ENCODE peak calls at places on chromosomes 12 and 14, in seven cellular contexts. K is HuH-7.5; Y is SK-N-SH; A is stimulated activated CD4-positive, alpha-beta T cell treated with anti-CD3 and anti-CD28 coated beads, Interleukin-15, amount 100 ng/mL, for 1 hour; L is RCC 7860; C is amniotic stem cell; W is Kasumi-1. T is an unnamed sample.

GRCh38 chr12:65823481-65824313 is 586 bp upstream of the HMGA2 start:
- DNase-seq in K (peak), Y (peak), A (no peak), L (no peak), C (peak), W (peak), T (peak)

GRCh38 chr14:100677152-100677924 is 49.4 kb upstream of the DLK1 start:
- DNase-seq in K (no peak), Y (peak), A (no peak), L (no peak), C (no peak), W (peak), T (no peak)

GRCh38 chr14:99382781-99383456 is 97.7 kb downstream of the SETD3 start:
- DNase-seq in K (no peak), Y (no peak), A (no peak), L (no peak), C (no peak), W (no peak), T (peak)

GRCh38 chr12:115199831-115200230 is 515.9 kb upstream of the TBX3 start:
- DNase-seq in K (no peak), Y (no peak), A (no peak), L (no peak), C (no peak), W (no peak), T (no peak)

GRCh38 chr14:101708853-101709532 is 52.5 kb upstream of the PPP2R5C start:
- DNase-seq in K (no peak), Y (no peak), A (no peak), L (no peak), C (no peak), W (no peak), T (no peak)

GRCh38 chr14:94050231-94050880 is 24.2 kb downstream of the OTUB2 start:
- DNase-seq in K (no peak), Y (no peak), A (no peak), L (no peak), C (no peak), W (no peak), T (no peak)

GRCh38 chr14:60622210-60622919 is 26.9 kb downstream of the SIX1 start:
- DNase-seq in K (no peak), Y (no peak), A (no peak), L (no peak), C (no peak), W (no peak), T (no peak)

GRCh38 chr14:68962681-68963080 is 16.4 kb downstream of the ACTN1 start:
- DNase-seq in K (no peak), Y (no peak), A (no peak), L (no peak), C (no peak), W (no peak), T (no peak)

GRCh38 chr12:114025935-114026334 is 59.8 kb upstream of the RBM19 start:
- DNase-seq in K (no peak), Y (no peak), A (no peak), L (no peak), C (no peak), W (no peak), T (no peak)

GRCh38 chr12:121789800-121790748 is 3.4 kb downstream of the RHOF start:
- DNase-seq in K (no peak), Y (no peak), A (peak), L (peak), C (no peak), W (peak), T (no peak)

GRCh38 chr14:76924363-76925151 is 98.3 kb downstream of the LRRC74A start:
- DNase-seq in K (no peak), Y (peak), A (no peak), L (no peak), C (no peak), W (no peak), T (no peak)

GRCh38 chr14:103736546-103737431 is 21.2 kb downstream of the ZFYVE21 start:
- DNase-seq in K (no peak), Y (no peak), A (no peak), L (no peak), C (no peak), W (no peak), T (no peak)

GRCh38 chr12:62210422-62210821 is 49.8 kb upstream of the USP15 start:
- DNase-seq in K (no peak), Y (peak), A (no peak), L (no peak), C (peak), W (peak), T (peak)

GRCh38 chr12:49776413-49776812 is 35.1 kb downstream of the TMBIM6 start:
- DNase-seq in K (peak), Y (peak), A (no peak), L (peak), C (peak), W (peak), T (peak)

GRCh38 chr14:55889124-55889523 is 229.1 kb upstream of the PELI2 start:
- DNase-seq in K (no peak), Y (no peak), A (no peak), L (no peak), C (no peak), W (no peak), T (peak)

GRCh38 chr12:47636908-47637780 is 68.7 kb downstream of the RPAP3 start:
- DNase-seq in K (no peak), Y (no peak), A (no peak), L (peak), C (no peak), W (peak), T (no peak)

GRCh38 chr14:71050227-71050823 is 143.1 kb downstream of the PCNX1 start:
- DNase-seq in K (no peak), Y (peak), A (no peak), L (no peak), C (no peak), W (peak), T (peak)

GRCh38 chr14:36217732-36218131 is 41.2 kb upstream of the PTCSC3 start:
- DNase-seq in K (no peak), Y (no peak), A (no peak), L (no peak), C (no peak), W (no peak), T (no peak)

GRCh38 chr14:58712357-58712756 is 74.6 kb downstream of the DACT1 start:
- DNase-seq in K (no peak), Y (peak), A (no peak), L (no peak), C (no peak), W (no peak), T (no peak)

GRCh38 chr12:113601656-113602263 is 130.1 kb upstream of the LHX5 start:
- DNase-seq in K (peak), Y (no peak), A (no peak), L (no peak), C (no peak), W (no peak), T (no peak)

GRCh38 chr12:28497889-28498411 is 307.7 kb downstream of the CCDC91 start:
- DNase-seq in K (no peak), Y (no peak), A (no peak), L (no peak), C (no peak), W (no peak), T (peak)

GRCh38 chr14:56116128-56116900 is 1.9 kb upstream of the PELI2 start:
- DNase-seq in K (no peak), Y (no peak), A (no peak), L (no peak), C (no peak), W (no peak), T (no peak)

GRCh38 chr14:99666533-99666932 is 17.6 kb upstream of the CYP46A1 start:
- DNase-seq in K (no peak), Y (no peak), A (no peak), L (no peak), C (no peak), W (no peak), T (no peak)

GRCh38 chr12:49805409-49805808 is 22.8 kb downstream of the NCKAP5L start:
- DNase-seq in K (no peak), Y (no peak), A (no peak), L (no peak), C (no peak), W (no peak), T (no peak)

GRCh38 chr14:105026033-105026785 is 5.3 kb upstream of the CDCA4 start:
- DNase-seq in K (no peak), Y (no peak), A (no peak), L (peak), C (no peak), W (peak), T (peak)

GRCh38 chr14:100305446-100306255 is 593 bp downstream of the SLC25A29 start:
- DNase-seq in K (no peak), Y (peak), A (no peak), L (no peak), C (no peak), W (peak), T (no peak)

GRCh38 chr12:70849265-70849960 is 71.1 kb downstream of the PTPRR start:
- DNase-seq in K (no peak), Y (peak), A (no peak), L (no peak), C (peak), W (peak), T (peak)

GRCh38 chr12:112386726-112387125 is 4.5 kb upstream of the HECTD4 start:
- DNase-seq in K (peak), Y (no peak), A (no peak), L (no peak), C (no peak), W (peak), T (no peak)

GRCh38 chr12:79847417-79847816 is 87.5 kb downstream of the PPP1R12A start:
- DNase-seq in K (no peak), Y (no peak), A (no peak), L (no peak), C (no peak), W (no peak), T (no peak)

GRCh38 chr14:105767315-105767714 is 240.9 kb downstream of the TMEM121 start:
- DNase-seq in K (no peak), Y (no peak), A (no peak), L (no peak), C (no peak), W (no peak), T (no peak)

GRCh38 chr12:94650143-94651056 is at the start of gene TMCC3:
- DNase-seq in K (peak), Y (peak), A (no peak), L (no peak), C (no peak), W (no peak), T (peak)